ENCODE peak calls at places on chromosomes 4 and X, in nine cellular contexts. C is stomach, W is transverse colon, A is K562, Z is ovary, E is tibial nerve, K is suprapubic skin, U is A549, M is H1. T is an unnamed sample.

GRCh38 chrX:46446727-46447378 is 98.4 kb downstream of the ZNF674 start:
- DNase-seq in C (peak), W (peak), A (peak), Z (peak), E (peak), K (peak), U (peak), M (peak), T (peak)

GRCh38 chr4:85522836-85523235 is 47.9 kb downstream of the ARHGAP24 start:
- DNase-seq in C (no peak), W (no peak), A (no peak), Z (no peak), E (no peak), K (no peak), U (no peak), M (no peak), T (no peak)

GRCh38 chr4:80568891-80569290 is 233.4 kb downstream of the CFAP299 start:
- DNase-seq in C (no peak), W (no peak), A (no peak), Z (no peak), E (no peak), K (no peak), U (no peak), M (no peak), T (no peak)

GRCh38 chrX:88425739-88426138 is 321.3 kb upstream of the CPXCR1 start:
- DNase-seq in C (no peak), W (no peak), A (no peak), Z (no peak), E (no peak), K (no peak), U (peak), M (no peak), T (no peak)

GRCh38 chr4:138175337-138175794 is 66.8 kb downstream of the SLC7A11 start:
- DNase-seq in C (peak), W (peak), A (no peak), Z (no peak), E (no peak), K (no peak), U (no peak), M (no peak), T (no peak)

GRCh38 chr4:8906991-8907595 is 35.5 kb upstream of the HMX1 start:
- DNase-seq in C (no peak), W (peak), A (no peak), Z (no peak), E (peak), K (peak), U (no peak), M (no peak), T (peak)

GRCh38 chr4:149638073-149638472 is 177.6 kb downstream of the IQCM start:
- DNase-seq in C (no peak), W (no peak), A (no peak), Z (no peak), E (no peak), K (no peak), U (no peak), M (no peak), T (no peak)

GRCh38 chr4:159871141-159871540 is 768.3 kb downstream of the RAPGEF2 start:
- DNase-seq in C (no peak), W (no peak), A (no peak), Z (no peak), E (no peak), K (no peak), U (no peak), M (no peak), T (no peak)

GRCh38 chr4:10095296-10095991 is 21.2 kb downstream of the WDR1 start:
- DNase-seq in C (no peak), W (no peak), A (no peak), Z (no peak), E (no peak), K (no peak), U (no peak), M (no peak), T (no peak)

GRCh38 chr4:10097906-10098769 is 18.5 kb downstream of the WDR1 start:
- DNase-seq in C (no peak), W (no peak), A (no peak), Z (no peak), E (no peak), K (no peak), U (no peak), M (no peak), T (no peak)

GRCh38 chr4:10096976-10097330 is 19.6 kb downstream of the WDR1 start:
- DNase-seq in C (no peak), W (no peak), A (no peak), Z (no peak), E (no peak), K (no peak), U (no peak), M (no peak), T (no peak)

GRCh38 chr4:10094841-10095240 is 21.8 kb downstream of the WDR1 start:
- DNase-seq in C (no peak), W (no peak), A (no peak), Z (no peak), E (no peak), K (no peak), U (no peak), M (no peak), T (no peak)

GRCh38 chr4:10096201-10096975 is 20.2 kb downstream of the WDR1 start:
- DNase-seq in C (peak), W (peak), A (peak), Z (peak), E (peak), K (no peak), U (peak), M (no peak), T (peak)
- TF ChIP-seq EP300 in C (no peak), W (no peak), A (no peak), Z (no peak), E (peak), K (no peak), U (no peak), M (no peak), T (no peak)

DNA sequence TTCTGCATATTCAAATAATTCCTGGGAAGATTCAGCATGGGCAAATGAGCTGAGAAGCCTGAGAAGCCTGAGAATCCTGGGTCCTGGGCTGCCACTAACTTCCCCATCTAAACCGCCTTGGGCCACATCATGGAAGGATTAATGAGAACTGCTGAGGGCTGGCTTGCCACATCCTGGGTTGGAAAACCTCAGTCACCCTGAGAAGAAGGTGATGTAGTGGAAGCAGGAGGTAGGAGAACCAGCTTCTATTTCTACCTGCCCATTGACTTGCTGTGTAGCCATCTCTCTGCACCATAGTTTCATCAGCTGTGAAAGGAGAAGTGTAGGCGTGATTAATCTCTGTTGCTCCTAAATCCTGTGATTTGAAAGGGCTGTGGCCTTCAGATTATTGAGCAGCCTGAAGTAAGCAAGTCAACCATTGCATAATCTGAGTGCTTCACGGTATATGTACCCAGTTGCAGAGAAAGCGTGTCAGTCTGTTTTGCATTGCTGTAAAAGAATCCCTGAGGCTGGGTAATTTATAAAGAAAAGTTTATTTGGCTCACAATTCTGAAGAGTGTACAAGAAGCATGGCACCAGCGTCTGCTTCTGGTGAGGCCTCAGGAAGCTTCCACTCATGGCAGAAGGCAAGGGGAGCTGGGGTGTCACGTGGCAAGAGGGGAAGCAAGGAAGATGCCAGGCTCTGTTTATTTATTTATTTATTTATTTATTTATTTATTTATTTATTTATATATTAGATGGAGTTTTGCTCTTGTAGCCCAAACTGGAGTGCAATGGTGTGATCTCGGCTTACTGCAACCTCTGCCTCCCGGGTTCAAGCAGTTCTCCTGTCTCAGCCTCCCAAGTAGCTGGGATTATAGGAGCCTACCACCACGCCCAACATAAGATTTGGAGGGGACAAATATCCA is 140.9 kb upstream of the ATP6AP2 start:
- DNase-seq in C (no peak), W (no peak), A (no peak), Z (no peak), E (no peak), K (no peak), U (no peak), M (no peak), T (no peak)
- TF ChIP-seq EP300 in C (no peak), W (no peak), A (no peak), Z (no peak), E (no peak), K (no peak), U (no peak), M (no peak), T (no peak)

GRCh38 chr4:107831140-107831539 is 6.4 kb downstream of the SGMS2 start:
- DNase-seq in C (no peak), W (no peak), A (no peak), Z (no peak), E (no peak), K (no peak), U (no peak), M (no peak), T (no peak)
- TF ChIP-seq EP300 in C (no peak), W (no peak), A (no peak), Z (no peak), E (no peak), K (no peak), U (no peak), M (no peak), T (no peak)

GRCh38 chr4:57190651-57191481 is 80.7 kb upstream of the IGFBP7 start:
- DNase-seq in C (no peak), W (peak), A (peak), Z (no peak), E (no peak), K (no peak), U (peak), M (peak), T (no peak)

GRCh38 chr4:57182132-57182874 is 72.1 kb upstream of the IGFBP7 start:
- DNase-seq in C (no peak), W (no peak), A (no peak), Z (no peak), E (no peak), K (no peak), U (no peak), M (no peak), T (no peak)

GRCh38 chr4:57191523-57192034 is 81.4 kb upstream of the IGFBP7 start:
- DNase-seq in C (no peak), W (peak), A (no peak), Z (no peak), E (no peak), K (no peak), U (no peak), M (peak), T (peak)

GRCh38 chr4:57184378-57185031 is 74.3 kb upstream of the IGFBP7 start:
- DNase-seq in C (no peak), W (no peak), A (no peak), Z (no peak), E (no peak), K (no peak), U (no peak), M (no peak), T (no peak)

DNA sequence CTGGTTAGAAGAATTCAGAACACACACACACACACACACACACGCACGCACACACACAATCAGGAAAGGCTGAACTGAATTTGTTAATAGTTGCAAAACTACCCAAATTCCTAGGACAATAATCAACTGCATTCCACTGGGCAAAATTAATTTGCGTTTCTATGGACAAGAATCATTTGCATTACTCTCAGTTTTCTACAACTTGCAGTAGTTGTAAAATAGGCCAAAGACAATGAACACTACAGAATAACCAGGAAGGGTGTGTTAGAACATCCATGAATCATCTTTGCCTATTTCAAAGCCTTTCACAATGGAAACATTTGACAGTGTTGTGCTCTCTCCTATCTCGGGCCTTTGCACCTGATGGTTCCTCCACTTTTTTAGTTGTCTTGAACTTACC is 77.1 kb upstream of the IGFBP7 start:
- DNase-seq in C (no peak), W (no peak), A (no peak), Z (no peak), E (no peak), K (no peak), U (no peak), M (no peak), T (no peak)
- TF ChIP-seq EP300 in C (no peak), W (no peak), A (no peak), Z (no peak), E (no peak), K (no peak), U (no peak), M (no peak), T (no peak)